ENCODE peak calls at places on chromosome 5, in five cellular contexts. D is stimulated activated CD4-positive, alpha-beta T cell treated with anti-CD3 and anti-CD28 coated beads, Interleukin-12 subunit alpha, Interleukin-12 subunit beta, amount 100 ng/mL, for 24 hours; Y is cardiac fibroblast; N is activated CD4-positive, alpha-beta T cell treated with anti-CD3 and anti-CD28 coated beads for 24 hours; U is GM03348. W is an unnamed sample.

GRCh38 chr5:3345195-3345594 is 250.4 kb upstream of the IRX1 start:
- DNase-seq in D (no peak), Y (no peak), N (no peak), U (no peak), W (no peak)

GRCh38 chr5:165559645-165560044 is 2054.2 kb downstream of the MAT2B start:
- DNase-seq in D (no peak), Y (no peak), N (no peak), U (no peak), W (no peak)

GRCh38 chr5:170269579-170269978 is 28.0 kb downstream of the LCP2 start:
- DNase-seq in D (no peak), Y (no peak), N (peak), U (no peak), W (no peak)

GRCh38 chr5:7539571-7539970 is 143.6 kb downstream of the ADCY2 start:
- DNase-seq in D (no peak), Y (no peak), N (no peak), U (no peak), W (no peak)

GRCh38 chr5:179828756-179829421 is 8.2 kb downstream of the SQSTM1 start:
- DNase-seq in D (no peak), Y (no peak), N (no peak), U (no peak), W (no peak)

GRCh38 chr5:113338628-113339027 is 96.2 kb downstream of the TSSK1B start:
- DNase-seq in D (no peak), Y (peak), N (no peak), U (no peak), W (no peak)

GRCh38 chr5:123350744-123351143 is 72.5 kb downstream of the CEP120 start:
- DNase-seq in D (no peak), Y (no peak), N (no peak), U (no peak), W (no peak)

GRCh38 chr5:42691413-42691861 is 65.2 kb upstream of the CCDC152 start:
- DNase-seq in D (no peak), Y (peak), N (no peak), U (no peak), W (peak)

GRCh38 chr5:58407042-58407709 is 52.7 kb downstream of the PLK2 start:
- DNase-seq in D (no peak), Y (peak), N (no peak), U (peak), W (peak)

GRCh38 chr5:124725040-124725434 is 21.4 kb downstream of the ZNF608 start:
- DNase-seq in D (no peak), Y (no peak), N (no peak), U (no peak), W (no peak)

GRCh38 chr5:91486638-91487037 is 103.5 kb upstream of the ARRDC3 start:
- DNase-seq in D (no peak), Y (no peak), N (no peak), U (peak), W (no peak)

GRCh38 chr5:176432707-176433106 is 15.5 kb upstream of the FAF2 start:
- DNase-seq in D (no peak), Y (no peak), N (no peak), U (no peak), W (no peak)

GRCh38 chr5:154860123-154860522 is 1.7 kb downstream of the CNOT8 start:
- DNase-seq in D (no peak), Y (peak), N (no peak), U (no peak), W (no peak)

GRCh38 chr5:171747061-171747859 is 38.4 kb upstream of the SMIM23 start:
- DNase-seq in D (no peak), Y (no peak), N (no peak), U (no peak), W (no peak)

GRCh38 chr5:159947708-159948358 is 31.6 kb downstream of the ADRA1B start:
- DNase-seq in D (no peak), Y (peak), N (no peak), U (peak), W (peak)

GRCh38 chr5:43039468-43040286 is 442 bp downstream of the ANXA2R start:
- DNase-seq in D (peak), Y (peak), N (no peak), U (peak), W (peak)

GRCh38 chr5:177275883-177276282 is 27.6 kb downstream of the RAB24 start:
- DNase-seq in D (no peak), Y (no peak), N (no peak), U (no peak), W (no peak)

GRCh38 chr5:1042626-1043025 is 34.0 kb downstream of the NKD2 start:
- DNase-seq in D (no peak), Y (no peak), N (no peak), U (no peak), W (no peak)

GRCh38 chr5:35900997-35901396 is 37.4 kb downstream of the CAPSL start:
- DNase-seq in D (no peak), Y (no peak), N (no peak), U (no peak), W (no peak)

GRCh38 chr5:98109561-98110006 is 663.9 kb upstream of the RGMB start:
- DNase-seq in D (no peak), Y (peak), N (no peak), U (peak), W (peak)

GRCh38 chr5:1213508-1214162 is 11.5 kb upstream of the SLC6A18 start:
- DNase-seq in D (no peak), Y (no peak), N (no peak), U (no peak), W (no peak)

GRCh38 chr5:62718368-62718767 is 139.7 kb downstream of the LRRC70 start:
- DNase-seq in D (no peak), Y (peak), N (no peak), U (no peak), W (no peak)

GRCh38 chr5:65482727-65483473 is 1.2 kb upstream of the ADAMTS6 start:
- DNase-seq in D (no peak), Y (peak), N (no peak), U (peak), W (peak)

GRCh38 chr5:36273809-36274526 is 27.7 kb downstream of the RANBP3L start:
- DNase-seq in D (no peak), Y (no peak), N (no peak), U (no peak), W (no peak)

GRCh38 chr5:178463321-178464155 is 126.7 kb downstream of the COL23A1 start:
- DNase-seq in D (no peak), Y (no peak), N (no peak), U (no peak), W (no peak)

GRCh38 chr5:164002653-164003052 is 497.2 kb downstream of the MAT2B start:
- DNase-seq in D (no peak), Y (no peak), N (no peak), U (peak), W (no peak)

GRCh38 chr5:91077623-91078022 is 305.5 kb downstream of the ARRDC3 start:
- DNase-seq in D (no peak), Y (no peak), N (no peak), U (no peak), W (no peak)

GRCh38 chr5:38528162-38528703 is 28.2 kb downstream of the LIFR start:
- DNase-seq in D (no peak), Y (no peak), N (no peak), U (no peak), W (no peak)

GRCh38 chr5:143019614-143020515 is 249.7 kb downstream of the ARHGAP26 start:
- DNase-seq in D (no peak), Y (no peak), N (no peak), U (no peak), W (no peak)

GRCh38 chr5:36667826-36668225 is 61.4 kb downstream of the SLC1A3 start:
- DNase-seq in D (no peak), Y (no peak), N (no peak), U (no peak), W (no peak)

GRCh38 chr5:138819065-138819464 is 56.1 kb downstream of the LRRTM2 start:
- DNase-seq in D (no peak), Y (no peak), N (no peak), U (no peak), W (no peak)

GRCh38 chr5:56490971-56491468 is 257.9 kb upstream of the ANKRD55 start:
- DNase-seq in D (peak), Y (peak), N (peak), U (no peak), W (no peak)

GRCh38 chr5:17294639-17295311 is 77.3 kb downstream of the BASP1 start:
- DNase-seq in D (no peak), Y (no peak), N (no peak), U (no peak), W (no peak)

GRCh38 chr5:119876522-119876921 is 247.2 kb downstream of the FAM170A start:
- DNase-seq in D (no peak), Y (no peak), N (no peak), U (no peak), W (no peak)

GRCh38 chr5:31809037-31809910 is 170.3 kb downstream of the PDZD2 start:
- DNase-seq in D (peak), Y (peak), N (no peak), U (peak), W (peak)

GRCh38 chr5:111013011-111013410 is 58.5 kb upstream of the TSLP start:
- DNase-seq in D (no peak), Y (peak), N (no peak), U (no peak), W (no peak)

W was measured in AG08395.